ENCODE peak calls at places on chromosomes 16 and 17, in nine cellular contexts. K is activated CD4-positive, alpha-beta T cell treated with anti-CD3 and anti-CD28 coated beads for 24 hours; S is lower lobe of right lung; G is AG04450; W is endodermal cell; X is DMS 273 treated with DMSO at 0.1 percent for 48 hours; Q is HTR-8/SVneo; V is bronchial epithelial cell; O is activated CD8-positive, alpha-beta memory T cell treated with anti-CD3 and anti-CD28 coated beads for 48 hours. M is an unnamed sample.

GRCh38 chr17:7558544-7559306 is at the start of gene TNFSF13:
- DNase-seq in X (no peak), O (no peak), S (peak), V (no peak), K (no peak), W (no peak), G (no peak), Q (no peak), M (no peak)

GRCh38 chr16:50580180-50580771 is 32.1 kb downstream of the NKD1 start:
- DNase-seq in V (no peak), K (no peak), Q (no peak), X (no peak), O (no peak), G (no peak), W (no peak), S (no peak), M (no peak)

GRCh38 chr16:81723098-81723723 is 55.9 kb upstream of the PLCG2 start:
- DNase-seq in X (peak), V (peak), Q (peak), G (no peak), O (no peak), S (no peak), K (peak), W (no peak), M (peak)

GRCh38 chr16:35908942-35909341 is 2449.5 kb downstream of the TP53TG3F start:
- DNase-seq in K (no peak), W (peak), S (no peak), G (no peak), V (no peak), O (no peak), Q (no peak), X (peak), M (no peak)

GRCh38 chr17:62322313-62322712 is 58.0 kb upstream of the EFCAB3 start:
- DNase-seq in G (no peak), K (no peak), X (no peak), Q (no peak), V (no peak), S (no peak), O (no peak), W (no peak), M (no peak)

GRCh38 chr17:31494259-31495048 is 103.0 kb downstream of the RAB11FIP4 start:
- DNase-seq in W (no peak), S (no peak), V (peak), K (peak), O (no peak), Q (no peak), G (no peak), X (no peak), M (no peak)

GRCh38 chr16:974001-974601 is 3.3 kb upstream of the LMF1 start:
- DNase-seq in S (no peak), O (no peak), G (no peak), V (no peak), Q (no peak), X (no peak), W (no peak), K (no peak), M (no peak)

GRCh38 chr16:63581560-63581959 is 1540.3 kb downstream of the CDH11 start:
- DNase-seq in K (no peak), S (no peak), W (no peak), X (no peak), Q (no peak), V (no peak), O (no peak), G (no peak), M (no peak)

GRCh38 chr17:57121308-57122042 is 36.4 kb downstream of the AKAP1 start:
- DNase-seq in K (no peak), Q (peak), G (no peak), X (no peak), O (no peak), S (no peak), W (peak), V (peak), M (peak)

GRCh38 chr17:41013606-41014005 is 4.7 kb upstream of the KRTAP3-1 start:
- DNase-seq in V (no peak), G (peak), O (no peak), Q (no peak), K (no peak), W (no peak), X (no peak), S (no peak), M (no peak)

GRCh38 chr17:74180336-74180735 is 23.1 kb upstream of the RPL38 start:
- DNase-seq in V (no peak), O (no peak), K (no peak), X (no peak), S (peak), Q (no peak), G (no peak), W (no peak), M (peak)

GRCh38 chr16:50067290-50067853 is 1.6 kb downstream of the HEATR3 start:
- DNase-seq in Q (peak), G (peak), O (no peak), V (peak), S (no peak), X (no peak), K (no peak), W (peak), M (peak)

GRCh38 chr17:37844158-37844976 is 79.8 kb upstream of the TBC1D3K start:
- DNase-seq in S (peak), K (peak), W (peak), V (peak), G (peak), X (no peak), O (peak), Q (peak), M (peak)

GRCh38 chr17:69637399-69638165 is 223.1 kb downstream of the MAP2K6 start:
- DNase-seq in S (no peak), Q (no peak), V (peak), K (no peak), X (no peak), W (no peak), G (peak), O (no peak), M (no peak)

GRCh38 chr16:48556913-48557351 is 53.0 kb downstream of the N4BP1 start:
- DNase-seq in S (no peak), K (no peak), O (no peak), G (peak), V (peak), W (no peak), Q (no peak), X (no peak), M (no peak)

GRCh38 chr16:69435977-69436729 is 11.7 kb downstream of the CYB5B start:
- DNase-seq in Q (no peak), X (no peak), K (no peak), O (no peak), V (no peak), W (peak), G (no peak), S (no peak), M (no peak)

GRCh38 chr16:69039333-69039941 is 66.0 kb upstream of the HAS3 start:
- DNase-seq in V (peak), K (no peak), W (no peak), S (no peak), Q (peak), X (no peak), G (no peak), O (no peak), M (no peak)

GRCh38 chr17:29461807-29462206 is 71.6 kb downstream of the TAOK1 start:
- DNase-seq in S (no peak), V (no peak), X (no peak), Q (no peak), W (no peak), G (no peak), O (no peak), K (no peak), M (no peak)

GRCh38 chr17:63579633-63580032 is 21.1 kb upstream of the TACO1 start:
- DNase-seq in Q (no peak), V (no peak), O (no peak), X (no peak), S (no peak), W (peak), G (no peak), K (no peak), M (peak)

GRCh38 chr16:75288596-75289120 is 37.2 kb upstream of the BCAR1 start:
- DNase-seq in O (peak), K (no peak), V (no peak), X (no peak), S (no peak), G (no peak), Q (no peak), W (no peak), M (no peak)

GRCh38 chr17:45119964-45120363 is 12.4 kb downstream of the PLCD3 start:
- DNase-seq in S (no peak), V (no peak), G (no peak), K (no peak), Q (no peak), W (no peak), O (no peak), X (no peak), M (no peak)

GRCh38 chr17:7042507-7043194 is 1.2 kb downstream of the SLC16A11 start:
- DNase-seq in G (no peak), K (peak), W (peak), O (no peak), X (no peak), Q (no peak), V (no peak), S (no peak), M (peak)

GRCh38 chr16:23016372-23016771 is 132.9 kb downstream of the USP31 start:
- DNase-seq in O (no peak), W (no peak), V (no peak), X (no peak), S (no peak), G (no peak), K (no peak), Q (no peak), M (no peak)

GRCh38 chr17:76678330-76678729 is 32.4 kb downstream of the MXRA7 start:
- DNase-seq in Q (no peak), O (no peak), K (no peak), X (no peak), W (no peak), G (no peak), V (no peak), S (no peak), M (no peak)

GRCh38 chr16:2537451-2538379 is at the start of gene PDPK1:
- DNase-seq in S (peak), Q (peak), K (peak), O (peak), X (peak), G (peak), W (peak), V (peak), M (peak)

GRCh38 chr16:87690911-87691685 is 74.7 kb downstream of the KLHDC4 start:
- DNase-seq in K (no peak), X (no peak), S (no peak), V (no peak), O (no peak), Q (no peak), W (no peak), G (no peak), M (peak)

GRCh38 chr16:11440657-11441012 is 95.4 kb downstream of the RMI2 start:
- DNase-seq in X (no peak), W (no peak), K (no peak), S (no peak), O (no peak), V (no peak), Q (no peak), G (no peak), M (no peak)

GRCh38 chr17:47620503-47621245 is 29.0 kb upstream of the KPNB1 start:
- DNase-seq in W (peak), O (no peak), K (no peak), X (no peak), V (peak), S (no peak), G (no peak), Q (no peak), M (no peak)

GRCh38 chr16:81846105-81846504 is 67.0 kb downstream of the PLCG2 start:
- DNase-seq in W (no peak), X (no peak), O (no peak), Q (no peak), K (no peak), G (no peak), S (no peak), V (peak), M (no peak)

GRCh38 chr16:48057085-48057484 is 98.7 kb downstream of the ABCC12 start:
- DNase-seq in O (no peak), Q (no peak), K (no peak), G (no peak), W (no peak), V (no peak), X (no peak), S (no peak), M (no peak)

GRCh38 chr17:75407655-75408352 is 2.3 kb upstream of the GRB2 start:
- DNase-seq in K (no peak), X (no peak), W (no peak), Q (no peak), S (no peak), O (no peak), G (no peak), V (no peak), M (no peak)